ENCODE peak calls at places on chromosome 4, in four cellular contexts. I, E, Z and J are unnamed samples.

GRCh38 chr4:181613210-181613609 is 630.0 kb upstream of the TENM3 start:
- DNase-seq in I (no peak), E (no peak), Z (no peak), J (no peak)

GRCh38 chr4:107283587-107284559 is 247.8 kb upstream of the DKK2 start:
- DNase-seq in I (no peak), E (no peak), Z (no peak), J (no peak)

GRCh38 chr4:81555489-81555888 is 83.8 kb upstream of the RASGEF1B start:
- DNase-seq in I (no peak), E (no peak), Z (no peak), J (no peak)

GRCh38 chr4:84672177-84672576 is 89.2 kb downstream of the CDS1 start:
- DNase-seq in I (no peak), E (no peak), Z (no peak), J (no peak)

GRCh38 chr4:130359537-130359936 is 1263.6 kb downstream of the C4orf33 start:
- DNase-seq in I (no peak), E (no peak), Z (no peak), J (no peak)

GRCh38 chr4:109931318-109931717 is 18.6 kb downstream of the EGF start:
- DNase-seq in I (no peak), E (no peak), Z (no peak), J (no peak)

GRCh38 chr4:138392751-138393308 is 150.7 kb upstream of the SLC7A11 start:
- DNase-seq in I (no peak), E (no peak), Z (peak), J (no peak)

GRCh38 chr4:139633195-139633594 is 32.4 kb upstream of the MGST2 start:
- DNase-seq in I (no peak), E (no peak), Z (no peak), J (no peak)

GRCh38 chr4:74624351-74625151 is 169.8 kb downstream of the BTC start:
- DNase-seq in I (peak), E (no peak), Z (no peak), J (no peak)

GRCh38 chr4:8121236-8122015 is 37.2 kb downstream of the ABLIM2 start:
- DNase-seq in I (no peak), E (no peak), Z (no peak), J (no peak)
- TF ChIP-seq SPI1 in I (no peak), E (no peak), Z (no peak), J (no peak)

GRCh38 chr4:2259036-2259540 is 2.8 kb downstream of the MXD4 start:
- DNase-seq in I (no peak), E (no peak), Z (no peak), J (no peak)
- TF ChIP-seq SPI1 in I (no peak), E (no peak), Z (no peak), J (no peak)

GRCh38 chr4:140928880-140929279 is 172.7 kb upstream of the TBC1D9 start:
- DNase-seq in I (no peak), E (no peak), Z (no peak), J (no peak)
- TF ChIP-seq SPI1 in I (no peak), E (no peak), Z (no peak), J (no peak)

DNA sequence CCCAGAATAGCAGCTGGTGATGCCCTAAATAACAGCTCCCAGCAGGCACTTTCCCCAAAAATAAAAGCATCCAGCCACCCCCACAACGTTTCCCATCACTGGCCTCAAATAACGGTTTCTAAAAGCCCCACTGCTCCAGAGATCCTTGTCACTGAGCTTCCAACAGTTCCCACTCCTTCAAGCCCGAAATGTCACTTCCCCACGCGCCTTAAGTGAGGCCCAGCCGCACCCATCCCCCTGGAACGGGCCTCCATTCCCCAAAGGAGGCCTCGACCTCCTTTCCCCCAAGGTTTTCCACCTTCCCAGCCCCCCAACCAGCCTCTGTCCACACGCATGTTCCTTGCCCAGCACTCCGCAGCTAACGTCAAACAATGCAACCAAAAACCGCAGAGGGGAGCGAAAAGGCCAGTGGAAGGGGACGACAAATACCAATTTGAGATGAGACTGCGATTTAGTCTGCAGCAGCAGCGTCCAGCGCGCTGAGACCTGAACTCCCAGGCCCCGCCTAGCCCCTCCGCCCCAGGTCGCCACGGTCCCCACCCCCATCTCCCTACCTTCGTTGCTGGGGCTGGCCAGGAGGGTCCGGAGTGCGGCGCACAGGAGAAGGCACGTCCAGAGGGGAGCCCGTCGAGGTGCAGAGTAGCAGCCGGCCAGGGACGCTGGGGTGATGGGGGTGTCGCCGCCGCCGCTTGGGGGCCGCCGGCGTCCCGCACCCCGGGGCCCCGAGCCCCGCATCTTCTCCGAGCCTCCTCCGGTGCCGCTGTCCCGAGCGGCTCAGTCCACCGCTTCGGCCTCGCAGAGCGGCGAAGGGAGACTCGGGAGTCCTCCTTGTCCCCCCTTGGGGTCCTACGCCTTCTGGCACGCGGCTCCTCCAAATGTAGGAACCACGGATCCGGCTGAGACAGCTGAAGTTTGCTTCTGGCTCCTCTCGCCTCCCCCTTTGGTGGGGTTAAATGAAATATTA is 999 bp downstream of the EPHA5 start:
- DNase-seq in I (no peak), E (no peak), Z (no peak), J (no peak)
- TF ChIP-seq SPI1 in I (no peak), E (no peak), Z (no peak), J (no peak)

GRCh38 chr4:53959373-53959772 is 105.0 kb downstream of the CHIC2 start:
- DNase-seq in I (no peak), E (no peak), Z (no peak), J (no peak)
- TF ChIP-seq SPI1 in I (no peak), E (no peak), Z (no peak), J (no peak)

DNA sequence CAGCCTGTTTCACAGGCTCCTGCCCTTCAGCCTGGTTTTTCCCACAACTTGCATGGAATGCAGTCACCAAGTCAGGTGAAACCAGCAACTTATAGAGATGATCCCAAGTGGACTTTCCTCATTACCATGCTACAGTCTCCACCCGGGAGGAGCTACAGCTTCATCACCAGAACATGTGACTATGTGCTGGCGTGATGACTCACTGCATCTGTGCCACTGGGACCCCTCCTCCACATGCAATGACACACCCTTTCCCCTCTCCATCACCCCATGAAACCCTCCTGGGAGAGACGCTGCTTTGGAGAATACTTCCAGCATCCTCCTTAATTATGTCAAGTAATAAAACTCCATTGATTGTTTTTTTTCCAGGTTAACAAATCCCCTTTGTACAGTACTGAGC is 17.6 kb downstream of the QDPR start:
- DNase-seq in I (peak), E (peak), Z (no peak), J (no peak)
- TF ChIP-seq SPI1 in I (no peak), E (no peak), Z (no peak), J (no peak)

GRCh38 chr4:54230479-54231418 is 1.7 kb downstream of the PDGFRA start:
- DNase-seq in I (no peak), E (no peak), Z (no peak), J (no peak)

GRCh38 chr4:54228064-54228527 is 997 bp upstream of the PDGFRA start:
- DNase-seq in I (no peak), E (peak), Z (no peak), J (peak)

GRCh38 chr4:54228563-54229501 is at the start of gene PDGFRA:
- DNase-seq in I (no peak), E (no peak), Z (no peak), J (no peak)

GRCh38 chr4:54231419-54232150 is 2.5 kb downstream of the PDGFRA start:
- DNase-seq in I (no peak), E (no peak), Z (no peak), J (no peak)

DNA sequence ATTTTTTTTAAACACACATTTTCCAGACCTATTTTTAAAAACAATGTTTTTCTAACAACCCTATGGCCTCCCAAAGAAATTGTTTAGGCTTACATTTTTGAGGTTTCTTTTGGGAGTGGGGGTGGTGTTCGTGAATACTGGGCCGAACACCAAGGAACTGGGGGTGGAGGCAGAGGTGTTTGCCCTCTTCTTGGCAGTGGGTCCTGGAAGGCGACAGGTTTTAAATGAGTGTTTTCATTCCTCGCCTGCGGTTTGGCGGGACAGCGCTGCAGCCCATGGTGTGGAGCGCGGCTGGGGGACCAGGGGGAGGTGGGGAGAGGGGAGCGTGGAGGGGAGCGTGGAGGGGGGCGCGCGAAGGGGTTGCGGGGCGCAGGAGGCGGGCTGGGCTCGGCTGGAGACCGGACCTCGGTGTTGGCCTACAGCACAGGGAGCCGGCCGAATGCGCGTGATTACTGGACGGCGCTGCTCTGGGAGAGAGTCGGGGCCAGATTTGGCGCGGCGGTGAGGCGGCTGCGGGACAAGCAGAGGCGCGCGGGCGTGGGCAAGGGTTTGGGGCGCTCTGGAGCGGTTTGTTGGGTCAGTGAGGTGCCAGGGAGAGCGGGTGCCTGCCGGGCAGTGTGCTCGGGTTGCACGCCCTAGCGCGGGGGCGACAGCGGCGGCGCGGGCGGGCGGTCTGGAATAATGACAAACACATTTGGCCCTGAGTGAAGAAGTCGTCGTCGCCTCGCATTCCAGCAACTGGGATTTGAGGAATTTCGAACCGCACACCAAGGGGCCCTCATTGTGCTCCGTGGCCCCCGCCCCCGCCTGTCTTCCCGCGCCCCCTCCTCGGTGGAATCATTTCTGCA is 762 bp downstream of the PDGFRA start:
- DNase-seq in I (no peak), E (no peak), Z (no peak), J (no peak)
- TF ChIP-seq SPI1 in I (no peak), E (no peak), Z (no peak), J (no peak)

GRCh38 chr4:108375434-108375833 is 206.7 kb upstream of the LEF1 start:
- DNase-seq in I (no peak), E (no peak), Z (no peak), J (no peak)
- TF ChIP-seq SPI1 in I (no peak), E (no peak), Z (no peak), J (no peak)

GRCh38 chr4:102713096-102713495 is 47.7 kb downstream of the MANBA start:
- DNase-seq in I (no peak), E (no peak), Z (no peak), J (no peak)
- TF ChIP-seq SPI1 in I (no peak), E (no peak), Z (no peak), J (no peak)